ENCODE peak calls at places on chromosomes 12 and 14, in five cellular contexts. O, C, D, K and M are unnamed samples.

GRCh38 chr12:111122458-111122878 is 202.1 kb upstream of the MYL2 start:
- DNase-seq in K (no peak), C (no peak), O (no peak), D (no peak), M (no peak)

GRCh38 chr12:93990832-93991748 is 157.3 kb upstream of the PLXNC1 start:
- DNase-seq in C (peak), D (no peak), K (no peak), O (peak), M (no peak)

GRCh38 chr14:99602054-99602787 is 1.8 kb downstream of the CCDC85C start:
- DNase-seq in C (no peak), K (no peak), D (no peak), O (no peak), M (no peak)

GRCh38 chr14:52913271-52913670 is 37.6 kb downstream of the FERMT2 start:
- DNase-seq in D (no peak), O (no peak), C (no peak), K (no peak), M (no peak)

GRCh38 chr12:108614041-108614440 is 16.2 kb upstream of the TMEM119 start:
- DNase-seq in K (no peak), D (no peak), O (no peak), C (no peak), M (no peak)

GRCh38 chr12:25943940-25944339 is 14.5 kb upstream of the RASSF8 start:
- DNase-seq in C (no peak), D (no peak), O (no peak), K (no peak), M (no peak)

GRCh38 chr12:48296586-48297396 is 53.9 kb downstream of the ZNF641 start:
- DNase-seq in O (peak), D (no peak), C (peak), K (no peak), M (peak)

GRCh38 chr12:64621257-64621942 is 11.1 kb downstream of the RASSF3 start:
- DNase-seq in D (no peak), O (peak), C (no peak), K (no peak), M (no peak)

GRCh38 chr12:84840356-84840755 is 72.2 kb downstream of the SLC6A15 start:
- DNase-seq in C (no peak), O (no peak), D (no peak), K (no peak), M (no peak)

GRCh38 chr12:2668816-2669215 is 126.0 kb upstream of the FKBP4 start:
- DNase-seq in K (no peak), D (peak), C (no peak), O (no peak), M (no peak)

GRCh38 chr14:99667821-99668220 is 16.3 kb upstream of the CYP46A1 start:
- DNase-seq in D (no peak), C (no peak), K (no peak), O (no peak), M (no peak)

GRCh38 chr14:50607181-50607580 is 47.2 kb downstream of the ATL1 start:
- DNase-seq in K (no peak), O (no peak), D (no peak), C (no peak), M (no peak)